ENCODE peak calls at places on chromosomes 7 and 10, in seven cellular contexts. V is NCI-H2107; N is EL; H is memory B cell; M is RCC 7860; L is activated naive CD8-positive, alpha-beta T cell treated with anti-CD3 and anti-CD28 coated beads, Interleukin-2, amount 10 ng/mL, durations not matched to agents 7 days and 5 days; D is LHCN-M2. R is an unnamed sample.
A peak's percentile ranks its signal among the peaks of the same experiment; 100 is the strongest.

GRCh38 chr7:134660961-134661376 is 14.3 kb downstream of the BPGM start:
- DNase-seq in V (no peak), D (peak; percentile 75), M (no peak), H (no peak), L (no peak), N (peak; percentile 88), R (no peak)

GRCh38 chr10:89363766-89364407 is 14.0 kb upstream of the IFIT1B start:
- DNase-seq in D (no peak), M (no peak), V (no peak), L (no peak), H (no peak), N (no peak), R (no peak)

GRCh38 chr7:111987115-111987826 is 218.9 kb downstream of the DOCK4 start:
- DNase-seq in D (peak; percentile 64), M (no peak), L (no peak), V (no peak), H (no peak), N (peak; percentile 55), R (no peak)

GRCh38 chr7:81110673-81111072 is 191.8 kb upstream of the SEMA3C start:
- DNase-seq in M (no peak), L (no peak), D (no peak), H (no peak), N (no peak), V (no peak), R (no peak)

GRCh38 chr10:22629126-22629525 is 85.3 kb downstream of the PIP4K2A start:
- DNase-seq in N (peak; percentile 32), H (no peak), D (no peak), M (peak; percentile 41), L (no peak), V (no peak), R (no peak)

GRCh38 chr10:34996843-34997242 is 93.3 kb downstream of the CUL2 start:
- DNase-seq in V (no peak), M (peak; percentile 6), N (peak; percentile 34), H (no peak), D (peak; percentile 79), L (no peak), R (no peak)

GRCh38 chr10:116688241-116688711 is 54.1 kb downstream of the HSPA12A start:
- DNase-seq in N (peak; percentile 75), H (no peak), L (no peak), M (peak; percentile 24), V (no peak), D (peak; percentile 62), R (no peak)

GRCh38 chr7:130486963-130487324 is 4.9 kb upstream of the MEST start:
- DNase-seq in L (no peak), H (no peak), M (no peak), V (no peak), N (no peak), D (no peak), R (no peak)

GRCh38 chr10:89330537-89330936 is 2.7 kb downstream of the IFIT3 start:
- DNase-seq in V (no peak), M (no peak), L (no peak), N (no peak), H (no peak), D (no peak), R (no peak)

GRCh38 chr7:107579881-107580715 is at the start of gene BCAP29:
- DNase-seq in N (peak; percentile 70), M (peak; percentile 64), L (peak; percentile 83), H (peak; percentile 62), D (peak; percentile 78), V (peak; percentile 52), R (peak; percentile 90)

GRCh38 chr10:6563075-6563474 is 17.0 kb downstream of the PRKCQ start:
- DNase-seq in D (no peak), M (no peak), N (no peak), V (no peak), H (no peak), L (peak; percentile 50), R (no peak)

GRCh38 chr10:110336111-110336721 is 31.5 kb upstream of the SMNDC1 start:
- DNase-seq in M (peak; percentile 79), H (no peak), N (peak; percentile 97), D (peak; percentile 99), V (no peak), L (no peak), R (no peak)

GRCh38 chr10:33183658-33184057 is 150.8 kb downstream of the NRP1 start:
- DNase-seq in V (no peak), M (no peak), L (no peak), D (peak; percentile 45), N (peak; percentile 56), H (no peak), R (no peak)

GRCh38 chr7:95642173-95642572 is 45.9 kb upstream of the PDK4 start:
- DNase-seq in L (no peak), D (no peak), H (no peak), N (no peak), M (no peak), V (no peak), R (no peak)

GRCh38 chr10:101995451-101996063 is 60.4 kb downstream of the ARMH3 start:
- DNase-seq in L (no peak), V (no peak), D (no peak), M (peak; percentile 48), H (no peak), N (peak; percentile 47), R (no peak)

GRCh38 chr10:60423920-60424319 is 34.2 kb upstream of the ANK3 start:
- DNase-seq in V (no peak), D (peak; percentile 59), M (no peak), N (peak; percentile 57), H (no peak), L (no peak), R (no peak)

GRCh38 chr7:33185786-33186185 is 56.4 kb downstream of the BBS9 start:
- DNase-seq in N (peak; percentile 60), H (peak; percentile 19), L (no peak), M (peak; percentile 48), V (peak; percentile 8), D (peak; percentile 62), R (no peak)

GRCh38 chr7:69190025-69190424 is 408.2 kb upstream of the AUTS2 start:
- DNase-seq in M (no peak), L (no peak), N (no peak), D (no peak), V (no peak), H (no peak), R (no peak)